ENCODE peak calls at places on chromosomes 6 and 20, in five cellular contexts. G is A549, Y is K562, R is GM12878, E is HepG2. P is an unnamed sample.

GRCh38 chr20:4092136-4092479 is 76.8 kb upstream of the RNF24 start:
- DNase-seq in G (no peak), Y (no peak), R (no peak), E (no peak), P (no peak)

GRCh38 chr20:1212607-1213396 is 9.5 kb downstream of the C20orf202 start:
- DNase-seq in G (peak; percentile 83), Y (peak; percentile 89), R (no peak), E (peak; percentile 80), P (peak; percentile 95)

GRCh38 chr6:28922841-28923317 is 906 bp downstream of the TRIM27 start:
- DNase-seq in G (peak; percentile 22), Y (peak; percentile 56), R (no peak), E (no peak), P (peak; percentile 63)

GRCh38 chr20:6127825-6128224 is 5.0 kb upstream of the FERMT1 start:
- DNase-seq in G (no peak), Y (no peak), R (no peak), E (no peak), P (no peak)

GRCh38 chr20:56628015-56628872 is 862 bp upstream of the TFAP2C start:
- DNase-seq in G (peak; percentile 39), Y (no peak), R (no peak), E (no peak), P (peak; percentile 55)

GRCh38 chr20:958936-959815 is 42.9 kb downstream of the RSPO4 start:
- DNase-seq in G (no peak), Y (no peak), R (no peak), E (no peak), P (no peak)

GRCh38 chr20:33532753-33533459 is 43.0 kb downstream of the CBFA2T2 start:
- DNase-seq in G (no peak), Y (no peak), R (no peak), E (no peak), P (no peak)

GRCh38 chr20:48393721-48394120 is 434.1 kb downstream of the PREX1 start:
- DNase-seq in G (no peak), Y (no peak), R (no peak), E (no peak), P (no peak)

GRCh38 chr6:86791476-86791875 is 145.9 kb upstream of the HTR1E start:
- DNase-seq in G (no peak), Y (no peak), R (no peak), E (no peak), P (no peak)

GRCh38 chr6:123962508-123962907 is 158.8 kb downstream of the NKAIN2 start:
- DNase-seq in G (no peak), Y (no peak), R (no peak), E (peak; percentile 4), P (no peak)
- TF ChIP-seq JUNB in G (no peak), Y (no peak), R (no peak), E (no peak), P (no peak)

DNA sequence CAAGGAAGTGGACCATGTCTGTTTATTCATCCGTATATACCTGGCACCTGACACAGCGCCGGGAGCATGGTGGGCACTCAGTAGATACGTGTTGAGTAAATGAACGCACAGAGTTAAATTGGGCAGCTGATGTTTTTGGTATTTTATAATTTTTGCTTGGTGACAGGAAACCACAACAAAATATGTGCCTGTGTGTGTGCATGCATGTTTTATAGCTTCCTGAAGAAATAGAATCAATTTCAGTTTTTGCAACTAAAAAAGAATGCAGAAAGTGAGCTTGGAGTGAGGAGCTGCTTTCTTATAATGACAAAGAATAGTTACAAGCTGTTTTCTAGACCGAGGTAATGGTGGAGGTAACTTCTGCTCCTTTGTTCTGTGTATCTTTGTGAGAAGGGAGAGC is 91.5 kb downstream of the PLCB4 start:
- DNase-seq in G (no peak), Y (no peak), R (no peak), E (no peak), P (no peak)
- H3K4me3 ChIP-seq in G (no peak overlapping the region), Y (no peak overlapping the region), R (no peak overlapping the region), E (no peak overlapping the region), P (no peak overlapping the region)

DNA sequence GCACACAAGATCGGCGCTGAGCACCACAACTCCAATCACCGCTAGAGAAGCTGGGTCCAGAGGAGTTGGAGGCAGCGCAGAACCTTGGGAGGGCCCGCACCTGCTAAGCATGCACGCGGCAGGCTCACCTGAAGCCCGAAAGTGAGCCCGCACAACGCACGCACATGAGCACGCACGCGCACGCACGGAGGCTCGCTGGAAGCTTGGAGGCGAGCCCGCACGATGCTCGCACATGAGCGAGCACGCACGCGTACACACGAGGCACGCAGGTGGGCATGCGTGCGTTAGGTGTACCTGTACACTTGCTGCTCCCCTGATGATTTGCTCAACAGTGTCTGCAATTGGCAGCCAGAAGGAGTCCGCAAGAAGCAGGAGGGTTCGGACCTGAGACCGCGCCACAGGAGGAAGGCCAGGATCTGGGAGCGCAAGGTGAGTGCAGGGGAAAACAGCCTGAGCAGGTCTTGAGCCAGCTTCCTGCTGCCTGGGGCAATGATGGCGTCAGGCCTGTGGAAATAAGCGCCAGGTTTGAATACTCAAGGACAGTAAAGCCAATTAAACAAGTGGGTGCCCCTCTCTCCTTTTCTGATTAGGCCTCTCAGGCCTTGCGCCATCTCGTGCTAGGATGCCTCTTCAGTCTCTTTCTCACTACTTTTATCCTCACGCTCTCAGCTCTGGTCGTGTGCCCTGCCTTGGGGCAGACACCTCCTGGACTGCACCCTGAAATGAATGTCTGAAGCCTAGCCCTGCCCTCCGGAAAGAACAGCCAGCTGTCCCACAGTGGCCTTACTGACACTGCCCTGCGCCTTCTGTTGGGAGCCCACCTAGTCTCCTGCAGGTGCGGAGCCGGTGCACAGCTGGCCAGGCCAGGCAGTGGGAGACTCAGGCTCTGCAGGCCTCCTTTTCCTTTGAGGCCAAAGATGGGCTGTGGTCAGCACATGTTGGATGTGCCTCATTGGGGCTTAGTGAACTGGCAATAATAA is 340.4 kb downstream of the CDC5L start:
- DNase-seq in G (no peak), Y (no peak), R (no peak), E (no peak), P (peak; percentile 10)
- TF ChIP-seq JUNB in G (no peak), Y (no peak), R (no peak), E (no peak), P (no peak)

GRCh38 chr20:43189614-43190331 is at the start of gene PTPRT:
- DNase-seq in G (no peak), Y (no peak), R (no peak), E (no peak), P (peak; percentile 24)

GRCh38 chr20:43187476-43188233 is 2.1 kb downstream of the PTPRT start:
- DNase-seq in G (peak; percentile 63), Y (peak; percentile 73), R (no peak), E (peak; percentile 57), P (peak; percentile 65)

GRCh38 chr20:43186312-43186711 is 3.4 kb downstream of the PTPRT start:
- DNase-seq in G (no peak), Y (no peak), R (no peak), E (no peak), P (no peak)

GRCh38 chr20:43188861-43189613 is 669 bp downstream of the PTPRT start:
- DNase-seq in G (no peak), Y (no peak), R (no peak), E (no peak), P (peak; percentile 20)

GRCh38 chr20:43188234-43188653 is 1.5 kb downstream of the PTPRT start:
- DNase-seq in G (no peak), Y (no peak), R (no peak), E (no peak), P (no peak)
- H3K4me3 ChIP-seq in G (no peak overlapping the region), Y (no peak overlapping the region), R (no peak overlapping the region), E (no peak overlapping the region), P (no peak overlapping the region)

DNA sequence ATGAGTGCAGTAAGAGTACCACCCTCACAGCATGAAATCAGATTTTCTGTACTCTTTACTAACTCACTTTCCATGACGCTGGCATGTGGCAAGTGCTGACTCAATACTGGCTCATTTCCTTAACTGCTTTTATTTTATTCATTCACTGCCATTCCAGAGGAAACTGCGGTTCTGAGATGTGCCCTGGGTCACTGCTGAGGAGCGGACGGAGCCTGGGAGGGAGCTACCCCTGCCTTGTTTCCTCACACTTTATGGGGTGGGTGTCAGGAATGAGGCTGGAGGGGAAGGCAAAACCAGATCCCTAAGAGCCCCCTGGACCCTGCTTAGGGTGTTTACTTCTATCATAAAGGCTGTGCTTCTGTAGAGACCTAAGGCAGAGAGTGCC is 14.4 kb downstream of the NT5E start:
- DNase-seq in G (peak; percentile 58), Y (no peak), R (no peak), E (no peak), P (no peak)
- TF ChIP-seq JUNB in G (peak; percentile 24), Y (no peak), R (no peak), E (no peak), P (no peak)

DNA sequence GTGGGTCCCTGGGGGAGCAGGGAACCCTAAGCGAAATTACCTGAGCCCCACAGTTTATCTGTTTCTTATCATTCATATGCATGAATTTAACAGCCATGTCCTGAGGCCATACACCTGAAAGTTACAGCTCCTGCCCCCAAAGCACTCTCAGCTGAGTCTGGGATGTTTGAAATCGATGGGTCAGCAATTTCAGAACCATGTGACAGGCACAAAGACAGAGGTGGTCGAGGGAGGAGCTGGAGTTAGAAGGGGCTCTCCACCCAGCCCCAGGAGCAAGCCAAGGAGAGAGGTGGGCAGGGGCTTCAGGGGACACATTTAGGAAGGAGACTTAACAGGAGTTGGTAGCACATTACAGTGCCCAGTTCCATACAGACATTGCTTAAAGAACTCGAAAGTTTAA is 14.9 kb downstream of the TTBK1 start:
- DNase-seq in G (no peak), Y (no peak), R (no peak), E (no peak), P (no peak)
- H3K4me3 ChIP-seq in G (no peak overlapping the region), Y (no peak overlapping the region), R (no peak overlapping the region), E (no peak overlapping the region), P (no peak overlapping the region)

GRCh38 chr6:14762077-14762476 is 483.8 kb upstream of the JARID2 start:
- DNase-seq in G (no peak), Y (no peak), R (no peak), E (peak; percentile 23), P (no peak)

GRCh38 chr6:14763139-14763538 is 482.7 kb upstream of the JARID2 start:
- DNase-seq in G (peak; percentile 59), Y (peak; percentile 43), R (no peak), E (peak; percentile 12), P (no peak)

GRCh38 chr6:14758421-14759043 is 487.3 kb upstream of the JARID2 start:
- DNase-seq in G (peak; percentile 55), Y (no peak), R (no peak), E (no peak), P (no peak)

GRCh38 chr6:14757414-14757813 is 488.5 kb upstream of the JARID2 start:
- DNase-seq in G (no peak), Y (no peak), R (no peak), E (no peak), P (no peak)

GRCh38 chr6:14759976-14760672 is 485.7 kb upstream of the JARID2 start:
- DNase-seq in G (no peak), Y (no peak), R (no peak), E (no peak), P (no peak)
- TF ChIP-seq JUNB in G (no peak), Y (no peak), R (no peak), E (no peak), P (no peak)